ENCODE peak calls at places on chromosomes 3 and 15, in four cellular contexts. Y, F, N and H are unnamed samples.

GRCh38 chr15:78364233-78364632 is 24.1 kb downstream of the CRABP1 start:
- DNase-seq in Y (no peak), F (no peak), N (peak), H (no peak)

GRCh38 chr3:18288243-18288642 is 136.9 kb downstream of the SATB1 start:
- DNase-seq in Y (no peak), F (no peak), N (no peak), H (no peak)

GRCh38 chr15:38154837-38155236 is 97.8 kb upstream of the SPRED1 start:
- DNase-seq in Y (no peak), F (no peak), N (no peak), H (no peak)

GRCh38 chr3:111112913-111113312 is 41.3 kb downstream of the NECTIN3 start:
- DNase-seq in Y (no peak), F (no peak), N (no peak), H (no peak)

GRCh38 chr3:143736205-143736604 is 112.1 kb downstream of the SLC9A9 start:
- DNase-seq in Y (no peak), F (no peak), N (no peak), H (no peak)

GRCh38 chr15:25803036-25803435 is 60.1 kb downstream of the ATP10A start:
- DNase-seq in Y (no peak), F (no peak), N (no peak), H (no peak)

GRCh38 chr3:160885791-160886286 is 129.8 kb downstream of the PPM1L start:
- DNase-seq in Y (no peak), F (peak), N (peak), H (no peak)

GRCh38 chr15:69893863-69894262 is 203.9 kb downstream of the TLE3 start:
- DNase-seq in Y (peak), F (no peak), N (no peak), H (no peak)

GRCh38 chr15:91055548-91056331 is 33.3 kb upstream of the VPS33B start:
- DNase-seq in Y (peak), F (peak), N (peak), H (peak)

GRCh38 chr15:45473068-45473467 is 49.5 kb downstream of the SLC30A4 start:
- DNase-seq in Y (no peak), F (no peak), N (no peak), H (no peak)

GRCh38 chr3:117665311-117665710 is 955.7 kb downstream of the TUSC7 start:
- DNase-seq in Y (no peak), F (no peak), N (no peak), H (no peak)

GRCh38 chr3:63625161-63625560 is 27.3 kb upstream of the SNTN start:
- DNase-seq in Y (peak), F (no peak), N (no peak), H (no peak)

GRCh38 chr3:149554826-149555225 is 80.3 kb downstream of the TM4SF4 start:
- DNase-seq in Y (no peak), F (no peak), N (no peak), H (no peak)

GRCh38 chr15:49864251-49864650 is 243.4 kb downstream of the DTWD1 start:
- DNase-seq in Y (no peak), F (no peak), N (no peak), H (no peak)

GRCh38 chr15:85517086-85517485 is 136.7 kb downstream of the AKAP13 start:
- DNase-seq in Y (no peak), F (no peak), N (no peak), H (no peak)

GRCh38 chr3:136186850-136187249 is 9.3 kb downstream of the MSL2 start:
- DNase-seq in Y (no peak), F (no peak), N (no peak), H (no peak)

GRCh38 chr15:40310001-40310959 is 2.5 kb upstream of the PLCB2 start:
- DNase-seq in Y (peak), F (peak), N (peak), H (peak)

GRCh38 chr15:90701880-90702630 is 15.1 kb upstream of the BLM start:
- DNase-seq in Y (no peak), F (no peak), N (no peak), H (no peak)

GRCh38 chr3:184538600-184539431 is 22.8 kb upstream of the EPHB3 start:
- DNase-seq in Y (no peak), F (no peak), N (peak), H (no peak)

GRCh38 chr15:90915216-90915807 is 12.2 kb downstream of the MAN2A2 start:
- DNase-seq in Y (no peak), F (no peak), N (no peak), H (no peak)

GRCh38 chr3:51389423-51390183 is 1.5 kb upstream of the RBM15B start:
- DNase-seq in Y (peak), F (no peak), N (no peak), H (peak)

GRCh38 chr3:32508731-32509130 is 6.1 kb upstream of the CMTM6 start:
- DNase-seq in Y (no peak), F (no peak), N (no peak), H (no peak)

GRCh38 chr3:165233521-165234195 is 37.5 kb upstream of the SLITRK3 start:
- DNase-seq in Y (no peak), F (no peak), N (no peak), H (no peak)

GRCh38 chr3:71380096-71380495 is 203.4 kb downstream of the FOXP1 start:
- DNase-seq in Y (no peak), F (no peak), N (no peak), H (no peak)

GRCh38 chr3:186821429-186822367 is 15.4 kb upstream of the RFC4 start:
- DNase-seq in Y (peak), F (no peak), N (no peak), H (no peak)

GRCh38 chr3:172646439-172647015 is 64.3 kb downstream of the NCEH1 start:
- DNase-seq in Y (no peak), F (no peak), N (no peak), H (no peak)